ENCODE peak calls at places on chromosome 7, in seven cellular contexts. U is iPS-NIHi11, X is psoas muscle, I is cardiac muscle cell, C is ecto neural progenitor cell, F is GM23248, S is endothelial cell. J is an unnamed sample.

GRCh38 chr7:41466760-41467384 is 236.0 kb downstream of the INHBA start:
- DNase-seq in X (no peak), I (no peak), S (no peak), U (no peak), C (no peak), F (no peak), J (no peak)

GRCh38 chr7:116426428-116427156 is 72.9 kb upstream of the CAV2 start:
- DNase-seq in U (no peak), C (no peak), I (no peak), X (no peak), F (peak), S (no peak), J (no peak)

GRCh38 chr7:128076831-128077271 is 45.6 kb upstream of the LRRC4 start:
- DNase-seq in X (peak), U (no peak), F (no peak), S (no peak), C (no peak), I (no peak), J (no peak)

GRCh38 chr7:4959881-4960280 is 894 bp upstream of the MMD2 start:
- DNase-seq in X (no peak), U (no peak), F (no peak), S (no peak), C (no peak), I (no peak), J (no peak)

GRCh38 chr7:135976312-135977019 is 693 bp downstream of the MTPN start:
- DNase-seq in I (no peak), X (peak), S (peak), F (peak), U (peak), C (no peak), J (no peak)

GRCh38 chr7:49866910-49867309 is 93.5 kb downstream of the VWC2 start:
- DNase-seq in S (no peak), C (no peak), I (no peak), U (no peak), X (no peak), F (no peak), J (peak)

GRCh38 chr7:82562716-82563404 is 119.3 kb upstream of the CACNA2D1 start:
- DNase-seq in X (no peak), I (no peak), S (no peak), F (peak), U (no peak), C (no peak), J (no peak)

GRCh38 chr7:29005829-29006228 is 47.7 kb upstream of the TRIL start:
- DNase-seq in C (no peak), F (peak), X (no peak), I (no peak), S (no peak), U (no peak), J (no peak)

GRCh38 chr7:34320412-34320811 is 337.6 kb upstream of the NPSR1 start:
- DNase-seq in S (no peak), I (no peak), U (no peak), F (peak), C (no peak), X (no peak), J (no peak)

GRCh38 chr7:101124376-101125056 is 2.4 kb upstream of the SERPINE1 start:
- DNase-seq in F (peak), X (no peak), U (no peak), C (no peak), S (peak), I (no peak), J (no peak)

GRCh38 chr7:774161-775109 is 47.4 kb upstream of the PRKAR1B start:
- DNase-seq in S (peak), I (peak), C (peak), X (peak), F (peak), U (peak), J (no peak)

J was measured in DMS 273 treated with DMSO at 0.1 percent for 48 hours.